ENCODE peak calls at places on chromosomes 13 and 19, in eight cellular contexts. W, U, M, T, B, I, V and N are unnamed samples.

GRCh38 chr13:76339649-76340048 is 546.6 kb downstream of the KCTD12 start:
- DNase-seq in T (no peak), B (no peak), W (no peak), M (no peak), U (no peak), V (no peak), I (no peak), N (no peak)

GRCh38 chr13:43128504-43128929 is 105.1 kb downstream of the DNAJC15 start:
- DNase-seq in M (no peak), U (peak; percentile 43), V (no peak), T (no peak), B (no peak), I (peak; percentile 21), W (no peak), N (no peak)

GRCh38 chr19:20503536-20503935 is 62.0 kb downstream of the ZNF737 start:
- DNase-seq in T (peak; percentile 25), V (peak; percentile 4), M (peak; percentile 8), U (peak; percentile 73), I (peak; percentile 64), B (no peak), W (no peak), N (no peak)

GRCh38 chr19:45558399-45558878 is 26.2 kb downstream of the OPA3 start:
- DNase-seq in I (peak; percentile 50), W (peak; percentile 65), T (peak; percentile 58), U (peak; percentile 52), M (peak; percentile 33), B (no peak), V (no peak), N (no peak)

GRCh38 chr13:22112956-22113750 is 442.3 kb downstream of the FGF9 start:
- DNase-seq in V (no peak), W (no peak), U (no peak), B (no peak), I (no peak), T (no peak), M (no peak), N (no peak)

GRCh38 chr19:2270572-2271515 is 11.1 kb downstream of the PEAK3 start:
- DNase-seq in W (peak; percentile 87), U (peak; percentile 90), V (peak; percentile 86), T (peak; percentile 89), B (no peak), M (peak; percentile 89), I (peak; percentile 89), N (no peak)

GRCh38 chr19:38173324-38174041 is 50.5 kb downstream of the DPF1 start:
- DNase-seq in B (peak; percentile 91), U (no peak), W (no peak), M (peak; percentile 80), I (peak; percentile 4), T (peak; percentile 23), V (peak; percentile 84), N (peak; percentile 18)

GRCh38 chr19:39296055-39296645 is at the start of gene IFNL1:
- DNase-seq in I (no peak), B (no peak), V (no peak), M (no peak), T (no peak), W (peak; percentile 72), U (no peak), N (no peak)

GRCh38 chr13:22143671-22144070 is 472.8 kb downstream of the FGF9 start:
- DNase-seq in V (no peak), B (no peak), M (no peak), W (no peak), U (no peak), I (no peak), T (no peak), N (no peak)

GRCh38 chr13:34900288-34900739 is 41.8 kb upstream of the NBEA start:
- DNase-seq in T (no peak), B (no peak), U (no peak), W (no peak), I (no peak), M (no peak), V (no peak), N (no peak)
- H3K4me3 ChIP-seq in T (no peak overlapping the region), B (no peak overlapping the region), U (no peak overlapping the region), W (no peak overlapping the region), I (no peak overlapping the region), M (no peak overlapping the region), V (no peak overlapping the region), N (no peak overlapping the region)

GRCh38 chr19:50047686-50048085 is 21.9 kb downstream of the ZNF473 start:
- DNase-seq in W (no peak), B (no peak), V (peak; percentile 54), T (no peak), M (no peak), I (peak; percentile 72), U (no peak), N (no peak)

GRCh38 chr19:50046649-50047503 is 21.1 kb downstream of the ZNF473 start:
- DNase-seq in W (peak; percentile 59), M (no peak), T (peak; percentile 17), V (peak; percentile 51), U (peak; percentile 28), I (peak; percentile 30), B (peak; percentile 64), N (no peak)

GRCh38 chr19:50050406-50051223 is 24.8 kb downstream of the ZNF473 start:
- DNase-seq in M (peak; percentile 44), B (peak; percentile 85), T (peak; percentile 79), V (peak; percentile 81), I (peak; percentile 78), U (peak; percentile 76), W (peak; percentile 81), N (peak; percentile 54)

GRCh38 chr19:50053119-50053518 is 27.3 kb downstream of the ZNF473 start:
- DNase-seq in B (no peak), V (no peak), W (no peak), M (no peak), U (no peak), I (no peak), T (no peak), N (no peak)

DNA sequence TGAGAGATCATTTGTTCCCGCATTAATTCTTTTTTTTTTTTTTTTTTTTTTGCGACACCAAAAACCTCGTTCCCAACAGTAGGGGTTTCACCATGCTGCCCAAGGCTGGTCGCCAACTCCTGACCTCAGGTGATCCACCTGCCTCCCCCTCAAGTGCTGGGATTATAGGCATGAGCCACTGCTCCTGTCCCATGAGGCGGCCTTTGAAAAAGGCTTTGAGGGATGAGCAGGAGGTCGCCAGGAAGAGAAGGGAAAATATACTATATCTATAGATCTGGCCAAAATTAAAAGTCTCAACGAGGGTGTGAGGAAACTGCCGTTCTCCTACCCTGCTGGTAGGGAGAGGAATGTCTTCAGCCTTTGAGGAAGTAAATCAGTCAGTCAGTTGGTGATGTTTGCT is 26.2 kb downstream of the ZNF473 start:
- DNase-seq in T (no peak), I (no peak), B (no peak), M (no peak), W (no peak), V (no peak), U (no peak), N (no peak)
- TF ChIP-seq CTCF in T (no peak), I (no peak), B (no peak), M (no peak), W (no peak), V (peak; percentile 4), U (no peak), N (no peak)

DNA sequence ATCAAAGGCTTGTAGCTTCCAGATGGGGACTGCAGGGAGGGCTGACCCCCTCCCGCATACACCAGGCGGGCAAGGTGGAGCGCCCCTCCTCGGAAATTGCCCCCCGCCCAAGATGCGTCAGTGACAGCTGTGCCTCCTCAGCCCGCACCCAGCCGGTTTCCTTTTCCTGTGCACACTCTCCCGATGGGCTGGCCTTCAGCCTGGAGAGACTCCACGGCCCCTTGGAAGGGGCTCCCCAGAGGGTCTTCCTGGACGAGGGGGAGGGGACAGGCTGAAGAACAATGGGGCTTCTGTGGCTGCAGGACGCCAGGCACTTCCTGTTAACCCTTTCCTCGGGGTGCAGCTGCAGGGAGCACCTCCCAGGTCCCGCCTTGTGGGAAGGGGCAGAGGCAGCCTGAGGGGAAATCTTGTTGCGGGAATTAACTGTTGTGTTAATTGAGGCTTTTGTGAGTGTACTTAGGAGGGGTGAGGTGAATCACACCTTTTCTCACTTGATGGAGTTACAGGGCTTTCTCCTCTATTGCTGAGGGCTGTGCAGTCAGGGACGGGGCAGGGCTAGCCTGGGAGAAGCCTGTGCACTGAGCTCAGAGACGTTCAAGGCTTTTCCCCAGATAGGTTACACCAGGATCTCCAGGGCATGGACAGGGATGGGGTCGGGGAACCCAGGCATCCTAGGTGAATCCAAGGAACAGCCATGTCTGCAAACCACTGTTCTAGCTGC is 14.3 kb downstream of the IER2 start:
- DNase-seq in U (peak; percentile 72), V (peak; percentile 24), W (no peak), T (peak; percentile 97), I (peak; percentile 83), M (peak; percentile 69), B (no peak), N (no peak)
- H3K4me3 ChIP-seq in U (peak overlapping the region; percentile 0), V (peak overlapping the region; percentile 17), W (no peak overlapping the region), T (peak overlapping the region; percentile 34), I (peak overlapping the region; percentile 5), M (no peak overlapping the region), B (peak overlapping the region; percentile 31), N (peak overlapping the region; percentile 1)

DNA sequence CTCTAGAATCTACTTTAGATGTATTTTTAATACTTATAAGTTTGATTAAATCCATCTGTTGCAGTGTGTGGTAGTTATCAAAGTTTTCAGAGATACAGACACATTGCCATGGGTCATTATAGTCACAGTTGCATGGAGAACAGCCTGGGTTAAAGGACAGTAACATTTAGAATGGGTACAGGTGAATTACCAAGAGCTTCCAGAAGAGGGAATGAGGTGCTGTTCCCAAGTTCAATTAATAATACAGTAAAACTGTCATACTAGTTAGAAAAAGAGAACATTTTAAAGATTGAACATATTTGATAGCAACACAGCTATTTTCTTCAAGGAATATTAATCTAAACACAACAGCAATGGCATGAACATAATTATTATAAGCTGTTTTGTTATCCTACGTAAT is 322.6 kb upstream of the SLC10A2 start:
- DNase-seq in T (no peak), I (no peak), W (no peak), U (no peak), B (no peak), V (no peak), M (no peak), N (no peak)
- TF ChIP-seq CTCF in T (no peak), I (no peak), W (no peak), U (no peak), B (no peak), V (no peak), M (no peak), N (no peak)

DNA sequence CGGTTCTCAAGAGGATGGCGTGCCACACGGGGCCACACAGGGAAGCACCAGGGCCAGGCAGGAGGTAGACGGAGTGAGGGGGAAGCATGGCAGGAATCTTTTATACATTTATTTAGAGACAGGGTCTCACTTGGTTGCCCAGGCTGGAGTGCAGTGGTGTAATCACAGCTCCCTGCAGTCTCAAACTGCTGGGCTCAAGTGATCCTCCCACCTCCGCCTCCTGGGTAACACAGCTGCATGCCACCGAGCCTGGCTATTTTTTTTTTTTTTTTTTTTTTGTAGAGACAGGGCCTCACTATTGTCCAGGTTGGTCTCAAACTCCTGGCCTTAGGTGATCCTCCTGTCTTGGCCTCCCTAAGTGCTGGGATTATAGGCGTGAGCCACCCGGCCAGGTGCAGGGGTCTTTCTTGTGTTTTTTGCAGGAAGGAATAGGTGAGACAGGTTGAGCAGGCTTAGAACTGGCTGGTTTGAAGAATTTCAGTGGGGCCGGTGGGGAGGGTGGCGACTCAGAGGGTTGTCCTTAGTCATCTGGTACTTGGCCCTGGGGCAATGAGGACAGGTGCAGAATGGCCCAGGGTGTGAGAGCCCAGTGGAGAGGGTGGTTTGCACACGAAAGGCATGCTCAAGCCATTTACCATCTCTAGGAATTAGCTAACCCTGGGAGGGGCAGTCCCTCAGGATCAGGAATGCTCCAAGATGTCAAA is 7.6 kb downstream of the SSC5D start:
- DNase-seq in T (no peak), B (no peak), M (no peak), W (no peak), V (no peak), I (no peak), U (no peak), N (no peak)
- H3K4me3 ChIP-seq in T (no peak overlapping the region), B (no peak overlapping the region), M (no peak overlapping the region), W (no peak overlapping the region), V (no peak overlapping the region), I (no peak overlapping the region), U (no peak overlapping the region), N (no peak overlapping the region)